ENCODE peak calls at places on chromosomes 16 and 17, in ten cellular contexts. H, T, X, D, J, B, K, F, S and L are unnamed samples.

GRCh38 chr16:81591538-81591870 is 146.9 kb downstream of the CMIP start:
- DNase-seq in H (no peak), T (no peak), X (no peak), D (no peak), J (no peak), B (no peak), K (no peak), F (no peak), S (no peak), L (no peak)

GRCh38 chr17:17001874-17002520 is 30.1 kb upstream of the TNFRSF13B start:
- DNase-seq in H (peak; percentile 91), T (peak; percentile 87), X (peak; percentile 65), D (peak; percentile 77), J (peak; percentile 91), B (peak; percentile 66), K (peak; percentile 77), F (peak; percentile 90), S (peak; percentile 85), L (peak; percentile 74)

GRCh38 chr16:82832861-82833260 is 206.1 kb downstream of the CDH13 start:
- DNase-seq in H (no peak), T (no peak), X (no peak), D (no peak), J (no peak), B (no peak), K (no peak), F (no peak), S (no peak), L (no peak)

GRCh38 chr16:48948911-48949310 is 332.7 kb downstream of the CBLN1 start:
- DNase-seq in H (no peak), T (no peak), X (no peak), D (no peak), J (no peak), B (no peak), K (no peak), F (no peak), S (no peak), L (no peak)

GRCh38 chr16:86285421-86285820 is 224.9 kb upstream of the FOXF1 start:
- DNase-seq in H (no peak), T (no peak), X (no peak), D (no peak), J (no peak), B (no peak), K (no peak), F (no peak), S (no peak), L (no peak)

GRCh38 chr16:56558024-56558747 is 6.7 kb upstream of the MT4 start:
- DNase-seq in H (peak; percentile 23), T (peak; percentile 53), X (no peak), D (no peak), J (no peak), B (no peak), K (no peak), F (no peak), S (no peak), L (no peak)

GRCh38 chr17:42775534-42776098 is 2.4 kb downstream of the VPS25 start:
- DNase-seq in H (no peak), T (no peak), X (no peak), D (no peak), J (no peak), B (no peak), K (no peak), F (no peak), S (no peak), L (no peak)

GRCh38 chr16:80273635-80274538 is 266.9 kb upstream of the DYNLRB2 start:
- DNase-seq in H (no peak), T (no peak), X (no peak), D (no peak), J (no peak), B (no peak), K (no peak), F (no peak), S (no peak), L (no peak)

GRCh38 chr17:40313660-40314556 is 4.9 kb downstream of the RARA start:
- DNase-seq in H (no peak), T (peak; percentile 14), X (no peak), D (no peak), J (no peak), B (peak; percentile 3), K (peak; percentile 13), F (no peak), S (no peak), L (peak; percentile 12)

GRCh38 chr16:73885319-73885718 is 411.3 kb upstream of the PSMD7 start:
- DNase-seq in H (no peak), T (no peak), X (no peak), D (no peak), J (no peak), B (no peak), K (no peak), F (no peak), S (no peak), L (no peak)

GRCh38 chr16:6267682-6268081 is 1065.0 kb upstream of the RBFOX1 start:
- DNase-seq in H (no peak), T (no peak), X (no peak), D (no peak), J (no peak), B (no peak), K (no peak), F (no peak), S (no peak), L (no peak)

GRCh38 chr16:17647879-17648649 is 177.3 kb upstream of the XYLT1 start:
- DNase-seq in H (no peak), T (no peak), X (no peak), D (no peak), J (no peak), B (no peak), K (no peak), F (no peak), S (no peak), L (no peak)

DNA sequence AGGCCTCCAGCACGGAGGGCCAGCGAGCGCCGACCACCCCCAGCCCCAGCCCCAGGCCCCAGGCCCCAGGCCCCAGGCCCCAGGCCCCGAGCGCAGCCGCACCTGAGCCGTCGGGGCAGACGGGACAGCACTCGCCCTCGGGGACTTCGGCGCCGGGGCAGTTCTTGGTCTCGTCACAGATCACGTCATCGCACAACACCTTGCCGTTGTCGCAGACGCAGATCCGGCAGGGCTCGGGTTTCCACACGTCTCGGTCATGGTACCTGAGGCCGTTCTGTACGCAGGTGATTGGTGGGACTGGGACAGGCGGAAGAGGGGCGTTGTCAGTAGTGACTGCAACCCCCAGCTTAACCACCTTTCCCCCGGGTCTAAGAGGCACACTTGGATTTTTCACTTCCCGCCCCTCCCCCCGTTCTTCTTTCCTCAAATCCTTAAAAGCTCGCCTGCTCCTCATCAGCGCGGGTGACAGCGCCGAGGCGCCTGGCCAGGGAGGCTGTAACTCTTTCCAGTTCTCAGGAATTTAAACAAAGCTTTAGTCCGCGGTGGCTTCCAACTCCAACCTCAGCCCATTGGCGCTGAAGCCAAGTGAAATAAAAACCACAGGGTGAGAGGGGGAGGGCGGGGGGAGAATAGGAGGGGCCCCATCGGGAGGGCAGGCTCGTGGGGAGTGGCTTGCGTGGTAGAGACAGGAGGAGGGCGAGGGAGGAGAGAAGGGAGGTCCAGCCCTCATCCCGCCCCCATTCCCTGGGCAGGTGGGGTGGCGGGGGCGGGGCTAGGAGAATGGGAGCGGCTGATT is 1.6 kb downstream of the COL1A1 start:
- DNase-seq in H (peak; percentile 95), T (peak; percentile 87), X (peak; percentile 95), D (peak; percentile 94), J (peak; percentile 95), B (peak; percentile 90), K (peak; percentile 98), F (peak; percentile 90), S (peak; percentile 93), L (peak; percentile 98)
- H3K36me3 ChIP-seq in H (peaks cover 32% of the 10 kb centered on the region), T (peaks cover 4% of the 10 kb centered on the region), X (peaks cover 48% of the 10 kb centered on the region), D (peaks cover 45% of the 10 kb centered on the region), J (no peaks in the 10 kb centered on the region), B (peaks cover 5% of the 10 kb centered on the region), K (no peaks in the 10 kb centered on the region), F (no peaks in the 10 kb centered on the region), S (peaks cover 21% of the 10 kb centered on the region), L (no peaks in the 10 kb centered on the region)

GRCh38 chr17:66789961-66790421 is 44.9 kb upstream of the CACNG5 start:
- DNase-seq in H (no peak), T (peak; percentile 68), X (no peak), D (no peak), J (no peak), B (no peak), K (no peak), F (no peak), S (no peak), L (no peak)
- H3K27ac ChIP-seq in H (no peak overlapping the region), T (no peak overlapping the region), X (no peak overlapping the region), D (no peak overlapping the region), J (no peak overlapping the region), B (no peak overlapping the region), K (no peak overlapping the region), F (no peak overlapping the region), S (no peak overlapping the region), L (peak overlapping the region; percentile 70)

DNA sequence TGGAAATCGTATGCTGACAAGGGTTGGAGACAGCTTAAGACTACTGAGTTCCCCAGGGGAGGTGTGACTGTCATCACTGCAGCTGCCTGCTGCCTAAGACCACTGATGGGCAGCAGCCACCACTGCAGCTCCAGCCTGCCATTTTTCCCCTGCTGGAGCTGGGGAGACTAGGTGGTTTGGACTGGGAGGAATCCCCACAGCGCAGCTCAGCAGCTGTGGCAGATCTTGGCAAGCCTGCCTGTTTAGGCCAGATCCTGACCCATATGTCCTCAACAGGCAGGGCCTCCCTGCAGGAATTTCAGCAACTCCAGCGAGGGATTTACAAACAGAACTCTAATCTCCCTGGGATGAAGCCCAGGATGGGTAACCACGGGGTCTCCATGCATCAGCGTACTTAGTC is 356.4 kb upstream of the TOM1L1 start:
- DNase-seq in H (no peak), T (no peak), X (no peak), D (no peak), J (peak; percentile 65), B (no peak), K (no peak), F (peak; percentile 63), S (peak; percentile 30), L (no peak)
- TF ChIP-seq CTCF in H (no peak), T (no peak), X (no peak), D (no peak), J (peak; percentile 43), B (no peak), K (no peak), F (peak; percentile 46), S (no peak), L (no peak)

GRCh38 chr17:8445536-8445935 is 9.9 kb downstream of the NDEL1 start:
- DNase-seq in H (no peak), T (no peak), X (no peak), D (no peak), J (no peak), B (no peak), K (no peak), F (no peak), S (no peak), L (no peak)

GRCh38 chr17:8448310-8448709 is 12.6 kb downstream of the NDEL1 start:
- DNase-seq in H (no peak), T (no peak), X (no peak), D (no peak), J (no peak), B (no peak), K (no peak), F (no peak), S (no peak), L (no peak)

GRCh38 chr17:8444506-8444905 is 8.8 kb downstream of the NDEL1 start:
- DNase-seq in H (no peak), T (no peak), X (no peak), D (no peak), J (no peak), B (no peak), K (no peak), F (no peak), S (no peak), L (no peak)

GRCh38 chr17:8443756-8444155 is 8.1 kb downstream of the NDEL1 start:
- DNase-seq in H (no peak), T (no peak), X (no peak), D (no peak), J (no peak), B (no peak), K (no peak), F (no peak), S (no peak), L (no peak)

GRCh38 chr17:8447816-8448215 is 12.1 kb downstream of the NDEL1 start:
- DNase-seq in H (no peak), T (no peak), X (no peak), D (no peak), J (no peak), B (no peak), K (no peak), F (peak; percentile 10), S (peak; percentile 65), L (no peak)
- H3K36me3 ChIP-seq in H (peaks cover 89% of the 10 kb centered on the region), T (peaks cover 89% of the 10 kb centered on the region), X (peaks cover 77% of the 10 kb centered on the region), D (peaks cover 77% of the 10 kb centered on the region), J (peaks cover 25% of the 10 kb centered on the region), B (no peaks in the 10 kb centered on the region), K (no peaks in the 10 kb centered on the region), F (peaks cover 19% of the 10 kb centered on the region), S (peaks cover 27% of the 10 kb centered on the region), L (no peaks in the 10 kb centered on the region)